ENCODE peak calls at places on chromosomes 5 and 9, in ten cellular contexts. A is hypothalamus; T is naive thymus-derived CD8-positive, alpha-beta T cell; G is neural progenitor cell; V is NCI-H226; S is RKO; U is neural crest cell; L is foreskin fibroblast; C is mucosa of descending colon; K is MG63. R is an unnamed sample.

GRCh38 chr5:87242242-87242641 is 25.4 kb upstream of the RASA1 start:
- DNase-seq in T (no peak), V (no peak), A (no peak), C (no peak), K (no peak), L (no peak), U (no peak), G (no peak), S (no peak), R (peak)

GRCh38 chr9:77224750-77225312 is 47.5 kb downstream of the VPS13A start:
- DNase-seq in C (no peak), K (no peak), U (no peak), A (no peak), V (peak), G (no peak), T (no peak), L (peak), S (no peak), R (no peak)

GRCh38 chr9:3794005-3794404 is 268.2 kb upstream of the RFX3 start:
- DNase-seq in T (no peak), C (no peak), A (no peak), K (no peak), G (peak), L (peak), S (no peak), U (peak), V (no peak), R (peak)

GRCh38 chr5:112696786-112697185 is 40.9 kb upstream of the APC start:
- DNase-seq in C (no peak), U (no peak), V (no peak), K (no peak), G (no peak), T (no peak), S (no peak), A (no peak), L (no peak), R (no peak)

GRCh38 chr5:126864042-126864688 is 87.2 kb downstream of the LMNB1 start:
- DNase-seq in S (no peak), L (no peak), A (no peak), K (no peak), G (no peak), U (no peak), T (no peak), C (no peak), V (no peak), R (peak)

GRCh38 chr5:35859101-35859661 is 2.5 kb downstream of the IL7R start:
- DNase-seq in K (no peak), L (peak), V (peak), S (no peak), C (no peak), T (peak), U (peak), A (no peak), G (peak), R (peak)

GRCh38 chr9:2241461-2241874 is 226.3 kb downstream of the SMARCA2 start:
- DNase-seq in C (peak), S (no peak), A (no peak), V (no peak), L (peak), K (no peak), T (peak), U (peak), G (peak), R (no peak)

GRCh38 chr5:64273276-64273675 is 107.6 kb downstream of the RNF180 start:
- DNase-seq in V (no peak), C (no peak), T (no peak), A (no peak), U (no peak), G (no peak), K (no peak), L (no peak), S (no peak), R (no peak)

GRCh38 chr5:37247036-37247435 is 2.1 kb downstream of the CPLANE1 start:
- DNase-seq in S (no peak), K (no peak), A (no peak), V (no peak), U (no peak), C (no peak), L (no peak), G (no peak), T (no peak), R (no peak)

GRCh38 chr5:53334431-53334941 is 145.9 kb upstream of the FST start:
- DNase-seq in L (peak), S (no peak), V (peak), T (no peak), A (no peak), U (no peak), C (no peak), K (no peak), G (no peak), R (no peak)

GRCh38 chr5:30539004-30539634 is 654.4 kb upstream of the CDH6 start:
- DNase-seq in S (no peak), G (no peak), A (no peak), K (peak), T (no peak), C (no peak), L (no peak), U (no peak), V (peak), R (no peak)

GRCh38 chr5:91018712-91019371 is 364.3 kb downstream of the ARRDC3 start:
- DNase-seq in V (no peak), L (peak), G (no peak), T (no peak), U (no peak), K (no peak), S (no peak), C (no peak), A (no peak), R (no peak)

GRCh38 chr9:35882996-35883395 is 12.8 kb upstream of the OR13J1 start:
- DNase-seq in U (no peak), V (no peak), G (no peak), C (no peak), T (no peak), S (no peak), K (no peak), L (peak), A (no peak), R (no peak)

GRCh38 chr5:61768692-61769281 is 436.7 kb downstream of the ZSWIM6 start:
- DNase-seq in A (no peak), S (peak), K (peak), T (no peak), G (peak), L (peak), U (no peak), V (peak), C (no peak), R (peak)

GRCh38 chr5:41925555-41925946 is 470 bp downstream of the FBXO4 start:
- DNase-seq in G (peak), U (peak), S (peak), V (no peak), L (peak), T (no peak), C (no peak), A (peak), K (peak), R (no peak)

GRCh38 chr5:172438304-172438652 is 16.0 kb downstream of the SH3PXD2B start:
- DNase-seq in U (no peak), V (no peak), L (no peak), C (no peak), A (peak), K (no peak), G (no peak), T (no peak), S (no peak), R (no peak)

GRCh38 chr5:66467564-66467963 is 128.6 kb upstream of the MAST4 start:
- DNase-seq in S (no peak), A (no peak), C (no peak), L (no peak), K (no peak), T (no peak), V (no peak), U (no peak), G (no peak), R (no peak)

GRCh38 chr9:135221951-135222631 is 134.6 kb downstream of the OLFM1 start:
- DNase-seq in C (peak), S (no peak), K (no peak), G (peak), V (no peak), A (no peak), L (no peak), T (no peak), U (no peak), R (no peak)

GRCh38 chr9:75903785-75904360 is 13.4 kb downstream of the PCSK5 start:
- DNase-seq in K (peak), G (no peak), A (no peak), S (peak), V (no peak), U (no peak), C (no peak), T (no peak), L (peak), R (peak)

GRCh38 chr5:169970911-169971436 is 9.3 kb downstream of the INSYN2B start:
- DNase-seq in V (peak), U (no peak), A (no peak), L (peak), G (no peak), C (no peak), K (peak), S (peak), T (no peak), R (no peak)

GRCh38 chr9:92754091-92754740 is 10.4 kb downstream of the BICD2 start:
- DNase-seq in G (no peak), K (no peak), A (no peak), C (no peak), L (no peak), S (no peak), V (no peak), U (no peak), T (no peak), R (no peak)

GRCh38 chr5:179819296-179820126 is 1.2 kb upstream of the SQSTM1 start:
- DNase-seq in K (peak), T (peak), S (peak), U (no peak), G (peak), C (peak), V (peak), A (peak), L (peak), R (peak)

GRCh38 chr5:158058208-158058607 is 199.3 kb upstream of the CLINT1 start:
- DNase-seq in L (no peak), A (no peak), U (no peak), K (no peak), G (no peak), V (peak), T (no peak), S (no peak), C (no peak), R (peak)

GRCh38 chr5:5126444-5126843 is 13.7 kb upstream of the ADAMTS16 start:
- DNase-seq in A (no peak), L (peak), V (peak), S (peak), K (peak), T (no peak), G (no peak), C (no peak), U (no peak), R (peak)

GRCh38 chr9:87909310-87910041 is 8.3 kb upstream of the SPATA31C1 start:
- DNase-seq in S (no peak), T (no peak), U (no peak), V (peak), C (peak), A (no peak), L (no peak), G (no peak), K (peak), R (peak)

GRCh38 chr9:127223266-127223665 is 41.3 kb upstream of the GARNL3 start:
- DNase-seq in S (no peak), K (no peak), A (no peak), G (no peak), L (no peak), T (no peak), U (no peak), V (no peak), C (no peak), R (no peak)

GRCh38 chr9:110099236-110099741 is 108.7 kb downstream of the C9orf152 start:
- DNase-seq in K (peak), L (peak), U (no peak), S (no peak), T (no peak), V (peak), A (no peak), G (no peak), C (no peak), R (peak)

GRCh38 chr5:172758077-172758835 is 12.7 kb downstream of the DUSP1 start:
- DNase-seq in U (no peak), C (no peak), T (no peak), S (peak), L (peak), G (peak), V (peak), A (no peak), K (no peak), R (peak)

GRCh38 chr9:92151691-92152393 is 36.6 kb upstream of the SPTLC1 start:
- DNase-seq in C (no peak), G (no peak), U (no peak), A (no peak), S (peak), V (no peak), K (no peak), L (peak), T (no peak), R (peak)

GRCh38 chr5:179377421-179378115 is 32.3 kb upstream of the ADAMTS2 start:
- DNase-seq in T (no peak), A (no peak), G (no peak), L (no peak), S (no peak), K (no peak), V (no peak), U (no peak), C (no peak), R (no peak)

GRCh38 chr5:169183581-169183980 is 117.4 kb downstream of the SLIT3 start:
- DNase-seq in C (no peak), S (no peak), L (peak), K (no peak), T (no peak), V (no peak), G (no peak), A (no peak), U (no peak), R (no peak)

GRCh38 chr5:142978726-142979125 is 208.5 kb downstream of the ARHGAP26 start:
- DNase-seq in U (no peak), V (peak), S (no peak), L (no peak), K (no peak), G (no peak), T (no peak), C (no peak), A (no peak), R (no peak)

GRCh38 chr5:132210944-132211343 is 16.7 kb downstream of the P4HA2 start:
- DNase-seq in S (no peak), C (no peak), K (no peak), A (no peak), G (no peak), U (no peak), T (no peak), L (no peak), V (no peak), R (no peak)

GRCh38 chr5:9516591-9516990 is 29.3 kb downstream of the SEMA5A start:
- DNase-seq in V (no peak), A (no peak), C (peak), T (no peak), G (peak), K (no peak), L (no peak), U (no peak), S (no peak), R (no peak)

GRCh38 chr9:136543830-136544548 is 1.9 kb downstream of the NOTCH1 start:
- DNase-seq in S (no peak), C (peak), T (no peak), L (no peak), V (no peak), K (no peak), U (peak), G (no peak), A (peak), R (no peak)

GRCh38 chr9:129275626-129276247 is 97.7 kb upstream of the IER5L start:
- DNase-seq in K (no peak), T (no peak), G (no peak), L (no peak), A (no peak), U (no peak), S (no peak), V (peak), C (no peak), R (peak)

GRCh38 chr5:60395712-60396329 is 304.1 kb downstream of the DEPDC1B start:
- DNase-seq in V (no peak), U (no peak), G (peak), S (no peak), T (no peak), C (no peak), A (no peak), K (no peak), L (no peak), R (no peak)